ENCODE peak calls at places on chromosomes 13 and 19, in ten cellular contexts. K is A549, I is transverse colon, A is ovary, R is stomach, M is esophagus muscularis mucosa, V is suprapubic skin, F is tibial nerve, S is HepG2, O is upper lobe of left lung. N is an unnamed sample. For H3K4me1, the result is how much of the 10 kb centered on the place peaks cover.

GRCh38 chr13:109779074-109779473 is 7.3 kb downstream of the IRS2 start:
- DNase-seq in I (no peak), O (no peak), A (no peak), F (no peak), S (no peak), V (no peak), M (peak), K (no peak), R (no peak), N (no peak)

GRCh38 chr19:3987619-3988371 is 2.5 kb upstream of the EEF2 start:
- DNase-seq in I (peak), V (no peak), F (peak), A (peak), S (peak), O (peak), M (no peak), R (peak), K (peak), N (peak)

GRCh38 chr19:56687036-56687435 is 15.5 kb upstream of the ZNF835 start:
- DNase-seq in I (no peak), A (no peak), V (no peak), R (no peak), F (no peak), M (no peak), O (no peak), K (no peak), S (no peak), N (no peak)

GRCh38 chr13:101453784-101454201 is 1.3 kb downstream of the ITGBL1 start:
- DNase-seq in A (peak), K (no peak), F (no peak), O (peak), S (no peak), R (peak), I (peak), M (no peak), V (no peak), N (no peak)

GRCh38 chr13:26658491-26658890 is 101.0 kb downstream of the WASF3 start:
- DNase-seq in I (no peak), R (no peak), S (no peak), V (no peak), O (no peak), M (no peak), A (no peak), K (no peak), F (no peak), N (no peak)

GRCh38 chr13:25231537-25231936 is 55.8 kb downstream of the MTMR6 start:
- DNase-seq in K (no peak), V (no peak), F (no peak), M (no peak), S (no peak), R (no peak), I (no peak), A (no peak), O (no peak), N (no peak)

GRCh38 chr13:93066187-93066586 is 160.4 kb upstream of the GPC6 start:
- DNase-seq in F (no peak), K (no peak), A (no peak), I (no peak), V (no peak), O (no peak), R (no peak), M (no peak), S (no peak), N (no peak)

GRCh38 chr13:60591348-60591747 is 194.3 kb downstream of the TDRD3 start:
- DNase-seq in F (no peak), I (no peak), R (no peak), A (no peak), V (no peak), S (no peak), K (no peak), M (no peak), O (no peak), N (no peak)

GRCh38 chr19:53980553-53981407 is 10.7 kb upstream of the CACNG6 start:
- DNase-seq in A (no peak), M (no peak), I (no peak), O (no peak), F (no peak), S (peak), R (no peak), K (peak), V (no peak), N (no peak)

GRCh38 chr13:22128413-22129198 is 457.7 kb downstream of the FGF9 start:
- DNase-seq in K (no peak), O (no peak), I (peak), M (peak), F (no peak), V (no peak), A (no peak), R (no peak), S (no peak), N (no peak)

GRCh38 chr13:111346281-111346680 is 25.8 kb downstream of the TEX29 start:
- DNase-seq in F (no peak), A (no peak), O (peak), M (no peak), S (no peak), R (no peak), V (no peak), I (no peak), K (no peak), N (no peak)

GRCh38 chr19:54725321-54725720 is 1.1 kb downstream of the KIR3DL3 start:
- DNase-seq in R (no peak), O (no peak), F (no peak), A (no peak), V (no peak), K (no peak), M (no peak), I (no peak), S (no peak), N (no peak)

GRCh38 chr19:48419158-48419920 is 25.9 kb downstream of the GRIN2D start:
- DNase-seq in S (no peak), F (no peak), K (peak), R (peak), A (no peak), I (peak), O (peak), V (no peak), M (no peak), N (peak)

GRCh38 chr19:31096047-31096446 is 253.2 kb downstream of the TSHZ3 start:
- DNase-seq in K (no peak), I (no peak), V (no peak), O (peak), S (no peak), R (no peak), A (no peak), M (no peak), F (no peak), N (no peak)

GRCh38 chr13:33351324-33351723 is 65.8 kb upstream of the STARD13 start:
- DNase-seq in S (no peak), A (no peak), R (no peak), M (no peak), K (peak), O (no peak), F (no peak), I (peak), V (no peak), N (no peak)

GRCh38 chr19:48554385-48555091 is 2.6 kb downstream of the SULT2B1 start:
- DNase-seq in F (no peak), S (peak), I (no peak), M (no peak), O (no peak), V (no peak), K (peak), R (no peak), A (no peak), N (no peak)

GRCh38 chr19:33418871-33419762 is 45.6 kb downstream of the CEBPG start:
- DNase-seq in A (no peak), M (no peak), F (no peak), R (no peak), O (no peak), I (no peak), V (no peak), K (no peak), S (no peak), N (no peak)

GRCh38 chr19:7924651-7925170 is 1.2 kb downstream of the CTXN1 start:
- DNase-seq in V (no peak), A (peak), S (no peak), O (peak), I (no peak), K (no peak), F (no peak), R (no peak), M (no peak), N (no peak)
- H3K27ac ChIP-seq in V (no peak), A (no peak), S (no peak), O (no peak), I (peak), K (peak), F (no peak), R (peak), M (peak), N (peak)

DNA sequence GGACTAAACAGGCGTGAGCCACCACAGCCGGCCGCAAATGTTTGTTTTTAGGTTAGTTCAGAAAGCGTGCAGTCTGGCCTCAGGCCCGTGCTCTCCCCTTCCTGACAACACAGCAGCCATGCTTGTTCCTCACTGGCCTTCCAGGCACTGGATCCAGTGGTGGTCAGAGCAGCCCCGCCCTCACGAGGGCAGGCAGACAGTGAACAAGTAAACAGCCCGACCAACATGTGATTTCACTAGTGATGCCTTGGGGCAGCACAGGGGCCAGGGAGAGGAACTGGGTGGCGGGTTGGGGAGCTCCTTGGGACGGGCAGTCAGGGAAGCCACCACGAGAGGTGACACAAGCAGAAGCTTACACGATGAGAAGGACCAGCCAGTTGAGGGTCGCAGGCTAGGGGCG is 40.8 kb downstream of the CAPN12 start:
- DNase-seq in O (no peak), V (no peak), M (no peak), F (no peak), K (no peak), S (no peak), I (no peak), A (no peak), R (no peak), N (no peak)
- H3K4me1 ChIP-seq in O (half or more), V (half or more), M (half or more), F (half or more), K (half or more), S (half or more), I (under half), A (under half), R (half or more), N (half or more)

GRCh38 chr13:112975401-112975939 is 6.5 kb downstream of the MCF2L start:
- DNase-seq in F (no peak), M (no peak), K (no peak), R (no peak), V (no peak), O (no peak), I (no peak), S (no peak), A (no peak), N (no peak)
- TF ChIP-seq EP300 in F (no peak), M (no peak), K (no peak), R (no peak), V (no peak), O (no peak), I (no peak), S (no peak), A (no peak), N (no peak)

DNA sequence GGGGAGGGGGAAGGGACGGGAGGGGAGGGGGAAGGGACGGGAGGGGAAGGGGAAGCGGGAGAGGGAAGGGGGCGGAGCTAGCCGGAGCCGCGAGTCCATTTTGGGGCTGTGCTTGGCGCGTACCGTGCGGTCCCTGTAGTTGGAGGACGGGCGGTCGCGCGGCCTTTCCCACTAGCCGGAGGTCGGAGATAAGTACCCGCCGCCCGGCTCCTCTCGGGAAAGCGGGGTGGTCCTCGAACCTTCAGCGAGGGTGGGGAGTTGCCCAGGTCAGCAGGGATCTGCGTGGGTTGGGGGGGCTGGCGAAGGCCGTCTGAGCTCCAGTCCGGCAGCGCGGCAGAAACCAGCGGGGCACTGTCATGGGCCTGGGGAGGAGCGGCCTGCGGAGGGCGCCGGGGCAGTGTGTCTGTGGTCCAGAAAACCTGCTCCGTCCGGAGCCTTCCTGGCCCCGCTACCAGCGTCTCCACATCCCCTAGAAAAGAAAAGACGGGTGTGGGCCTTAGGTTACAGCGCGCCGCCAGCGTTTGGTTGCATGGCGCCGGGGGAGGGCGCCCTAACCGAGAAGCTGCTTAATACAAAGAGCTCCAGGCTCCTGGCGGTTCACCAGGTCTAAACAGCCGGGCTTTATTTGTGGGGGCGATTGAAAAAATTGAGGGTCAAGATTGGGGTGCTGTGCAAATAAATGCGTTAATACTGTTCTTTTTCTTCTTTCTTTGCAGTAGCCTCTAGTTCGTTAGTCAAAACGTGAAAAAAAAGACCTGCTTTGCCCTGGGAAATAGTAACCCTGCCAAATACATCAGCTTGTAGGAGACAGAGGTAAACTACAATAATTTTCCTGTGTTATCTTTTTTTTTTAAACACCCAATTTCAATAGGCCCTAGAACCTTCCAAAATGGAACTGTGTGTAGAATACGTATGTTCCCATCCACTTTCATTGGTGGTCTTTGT is at the start of gene TRIM13:
- DNase-seq in R (peak), A (peak), V (peak), O (peak), K (peak), I (peak), M (peak), F (peak), S (peak), N (peak)
- H3K27ac ChIP-seq in R (peak), A (peak), V (peak), O (peak), K (peak), I (peak), M (peak), F (peak), S (peak), N (peak)

DNA sequence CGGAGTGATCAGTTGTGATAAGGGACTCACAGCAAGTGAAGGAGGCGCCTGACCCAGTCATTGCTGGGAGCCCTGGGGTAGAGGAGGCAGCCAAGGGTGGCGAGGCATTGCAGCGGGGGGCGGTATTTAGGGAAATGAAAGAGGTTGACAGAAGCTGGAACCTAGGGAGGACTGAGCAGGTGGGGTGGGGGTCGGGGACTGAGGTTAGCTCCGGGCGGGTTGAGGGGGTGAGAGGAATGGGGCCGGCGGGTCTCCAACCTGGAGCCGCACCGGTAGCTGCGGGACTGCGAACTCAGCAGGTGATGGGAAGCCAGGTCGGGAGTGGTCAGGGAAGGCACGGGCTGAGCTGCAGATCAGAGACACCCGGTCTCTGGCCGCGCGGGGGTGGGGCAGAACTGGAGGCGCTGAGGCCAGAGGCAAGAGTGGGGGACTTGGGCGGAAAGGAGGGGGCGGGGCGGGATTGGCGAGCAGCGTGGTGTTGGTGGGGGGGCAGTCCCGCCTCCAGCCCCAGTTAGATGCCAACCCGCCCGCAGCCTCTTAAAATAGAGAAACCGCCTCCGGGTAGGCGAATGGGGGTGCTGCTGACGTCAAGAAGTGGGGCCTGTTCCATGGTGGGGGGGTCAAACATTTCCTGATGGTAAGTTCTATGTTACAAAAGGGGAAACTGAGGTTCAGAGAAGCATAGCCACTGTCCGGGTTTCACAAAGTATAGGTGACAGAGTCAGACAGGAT is 1.5 kb downstream of the MAST3 start:
- DNase-seq in O (no peak), R (peak), V (no peak), S (no peak), A (peak), M (no peak), I (peak), K (no peak), F (no peak), N (no peak)
- H3K4me1 ChIP-seq in O (under half), R (under half), V (under half), S (half or more), A (under half), M (under half), I (under half), K (under half), F (under half), N (under half)

GRCh38 chr19:639251-640155 is at the start of gene FGF22:
- DNase-seq in M (peak), K (peak), R (peak), V (peak), O (peak), S (peak), I (peak), F (peak), A (peak), N (peak)
- TF ChIP-seq EP300 in M (no peak), K (no peak), R (no peak), V (no peak), O (no peak), S (no peak), I (no peak), F (no peak), A (no peak), N (no peak)

GRCh38 chr13:96772426-96772825 is 221.8 kb downstream of the OXGR1 start:
- DNase-seq in R (no peak), F (no peak), K (no peak), V (no peak), A (no peak), O (no peak), M (no peak), I (no peak), S (no peak), N (no peak)

GRCh38 chr13:96768524-96768923 is 225.8 kb downstream of the OXGR1 start:
- DNase-seq in A (no peak), O (no peak), I (no peak), S (no peak), V (no peak), K (no peak), M (no peak), F (no peak), R (no peak), N (no peak)

GRCh38 chr13:96769874-96770273 is 224.4 kb downstream of the OXGR1 start:
- DNase-seq in V (no peak), K (no peak), A (no peak), R (no peak), F (no peak), M (no peak), S (no peak), I (no peak), O (no peak), N (no peak)

GRCh38 chr13:96766311-96766710 is 228.0 kb downstream of the OXGR1 start:
- DNase-seq in M (no peak), O (no peak), F (no peak), A (no peak), S (no peak), R (no peak), I (no peak), K (no peak), V (no peak), N (no peak)

DNA sequence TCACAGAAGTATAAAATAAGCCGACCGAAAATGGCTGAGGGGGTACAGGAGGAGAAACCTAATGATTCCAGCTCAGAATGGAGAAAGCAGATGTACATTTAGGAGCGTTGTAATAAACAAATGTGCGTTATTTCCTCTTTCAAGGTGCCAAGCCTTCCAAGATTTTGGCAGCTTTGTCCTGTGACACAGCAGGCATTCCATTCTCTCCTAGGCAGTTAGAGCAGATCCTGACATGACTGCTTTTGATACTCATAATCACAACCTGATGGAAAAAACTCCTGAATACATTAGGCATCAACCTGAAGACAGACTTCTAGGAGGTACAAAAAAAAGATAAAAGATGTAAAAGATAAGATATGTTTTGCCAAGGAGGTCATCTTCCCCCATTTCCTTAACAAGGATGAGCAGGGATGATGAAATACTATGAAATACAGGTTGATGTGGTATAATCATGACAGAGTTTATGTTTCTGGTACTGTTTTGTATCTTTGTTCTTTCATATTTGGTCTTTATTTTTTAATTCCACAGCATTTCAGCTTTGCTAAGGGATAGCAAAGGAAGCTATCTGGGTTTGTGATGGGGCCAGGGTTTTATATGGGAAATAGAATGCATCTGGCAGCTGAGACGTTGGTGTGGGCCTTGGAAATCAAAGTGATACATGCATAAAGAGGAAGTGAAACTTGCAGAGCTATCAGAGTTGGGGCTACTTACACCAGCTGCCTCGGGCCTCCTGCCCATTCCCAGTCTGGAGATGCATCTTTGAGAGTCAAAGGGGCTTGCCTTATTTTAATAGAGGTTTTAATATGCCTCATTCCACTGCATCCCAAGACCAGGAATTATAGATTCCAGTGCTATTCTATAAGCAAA is 222.5 kb downstream of the OXGR1 start:
- DNase-seq in V (no peak), S (no peak), K (no peak), F (no peak), R (no peak), O (no peak), M (no peak), A (no peak), I (no peak), N (no peak)
- H3K27ac ChIP-seq in V (no peak), S (no peak), K (no peak), F (no peak), R (no peak), O (no peak), M (no peak), A (no peak), I (no peak), N (no peak)

DNA sequence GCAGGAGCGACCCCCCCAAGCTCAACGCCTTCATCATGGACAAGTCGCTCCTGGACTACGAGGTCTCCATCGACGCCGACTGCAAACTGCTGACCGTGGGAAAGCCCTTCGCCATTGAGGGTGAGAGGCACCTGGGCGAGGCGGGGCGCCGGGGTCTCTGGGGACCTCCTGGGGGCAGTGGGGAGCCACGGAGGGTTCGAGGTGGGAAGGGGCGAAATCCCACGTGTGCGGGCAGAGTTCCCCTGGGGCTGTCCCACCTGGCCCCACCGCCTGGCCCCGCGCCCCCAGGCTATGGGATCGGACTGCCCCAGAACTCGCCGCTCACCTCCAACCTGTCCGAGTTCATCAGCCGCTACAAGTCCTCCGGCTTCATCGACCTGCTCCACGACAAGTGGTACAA is 7.6 kb downstream of the GRIN3B start:
- DNase-seq in M (no peak), A (no peak), I (no peak), O (peak), F (no peak), R (no peak), K (no peak), S (no peak), V (no peak), N (no peak)
- H3K4me1 ChIP-seq in M (under half), A (under half), I (under half), O (under half), F (under half), R (under half), K (under half), S (under half), V (under half), N (under half)

N was measured in sigmoid colon.